ENCODE peak calls at places on chromosomes 2 and 18, in nine cellular contexts. P, G, Q, F, L, Z, W, T and J are unnamed samples.

GRCh38 chr2:37527362-37527761 is 144.1 kb downstream of the CDC42EP3 start:
- DNase-seq in P (no peak), G (no peak), Q (no peak), F (no peak), L (no peak), Z (no peak), W (no peak), T (no peak), J (no peak)

GRCh38 chr18:7272268-7273049 is 41.6 kb downstream of the LRRC30 start:
- DNase-seq in P (peak), G (no peak), Q (no peak), F (peak), L (no peak), Z (peak), W (peak), T (peak), J (peak)

GRCh38 chr2:219645631-219646527 is 18.4 kb downstream of the SLC4A3 start:
- DNase-seq in P (peak), G (no peak), Q (peak), F (peak), L (no peak), Z (peak), W (peak), T (no peak), J (no peak)

GRCh38 chr2:26068602-26069298 is 34.9 kb downstream of the RAB10 start:
- DNase-seq in P (no peak), G (peak), Q (no peak), F (peak), L (peak), Z (peak), W (peak), T (no peak), J (no peak)

GRCh38 chr2:217899231-217900009 is 103.4 kb downstream of the TNS1 start:
- DNase-seq in P (peak), G (no peak), Q (no peak), F (peak), L (no peak), Z (peak), W (peak), T (peak), J (peak)

GRCh38 chr2:88692187-88692586 is 714 bp downstream of the RPIA start:
- DNase-seq in P (peak), G (no peak), Q (peak), F (peak), L (no peak), Z (peak), W (peak), T (peak), J (peak)

GRCh38 chr2:97900806-97901205 is 94.9 kb downstream of the TMEM131 start:
- DNase-seq in P (no peak), G (no peak), Q (no peak), F (no peak), L (no peak), Z (peak), W (peak), T (no peak), J (no peak)

GRCh38 chr2:137091704-137092103 is 326.4 kb downstream of the THSD7B start:
- DNase-seq in P (no peak), G (no peak), Q (no peak), F (no peak), L (no peak), Z (peak), W (no peak), T (no peak), J (no peak)

GRCh38 chr18:60411715-60412114 is 39.1 kb upstream of the MC4R start:
- DNase-seq in P (no peak), G (no peak), Q (no peak), F (no peak), L (no peak), Z (no peak), W (no peak), T (no peak), J (peak)

GRCh38 chr18:524496-524895 is 24.0 kb upstream of the COLEC12 start:
- DNase-seq in P (no peak), G (no peak), Q (no peak), F (peak), L (no peak), Z (peak), W (peak), T (no peak), J (no peak)

GRCh38 chr2:100214265-100214961 is 72.0 kb upstream of the AFF3 start:
- DNase-seq in P (no peak), G (no peak), Q (no peak), F (no peak), L (no peak), Z (peak), W (no peak), T (no peak), J (no peak)

GRCh38 chr2:71934595-71935263 is 212.9 kb downstream of the CYP26B1 start:
- DNase-seq in P (no peak), G (no peak), Q (no peak), F (peak), L (no peak), Z (peak), W (no peak), T (no peak), J (peak)

GRCh38 chr2:242038166-242038927 is 168.8 kb downstream of the RTP5 start:
- DNase-seq in P (no peak), G (no peak), Q (no peak), F (no peak), L (no peak), Z (no peak), W (no peak), T (no peak), J (no peak)

GRCh38 chr18:74499633-74500032 is 3.5 kb downstream of the CNDP2 start:
- DNase-seq in P (peak), G (no peak), Q (peak), F (no peak), L (peak), Z (no peak), W (peak), T (peak), J (no peak)